ENCODE peak calls at places on chromosomes 11 and 22, in six cellular contexts. One of them, this sample, is unnamed.

GRCh38 chr11:64867748-64868462 is 10.5 kb downstream of the EHD1 start:
- DNase-seq in HCT116: no peak
- DNase-seq in K562: no peak
- DNase-seq in GM12878: no peak
- DNase-seq in H1: no peak
- DNase-seq in HepG2: no peak
- DNase-seq in this sample: no peak

GRCh38 chr22:35631597-35631996 is 14.5 kb upstream of the MB start:
- DNase-seq in HepG2: peak; percentile 60
- DNase-seq in K562: peak; percentile 54
- DNase-seq in HCT116: peak; percentile 65
- DNase-seq in GM12878: no peak
- DNase-seq in H1: peak; percentile 85
- DNase-seq in this sample: peak; percentile 81

GRCh38 chr11:2874963-2875362 is 10.6 kb downstream of the CDKN1C start:
- DNase-seq in HepG2: no peak
- DNase-seq in HCT116: no peak
- DNase-seq in K562: no peak
- DNase-seq in H1: no peak
- DNase-seq in GM12878: no peak
- DNase-seq in this sample: no peak

GRCh38 chr11:74018331-74019005 is 9.6 kb upstream of the UCP3 start:
- DNase-seq in HCT116: no peak
- DNase-seq in HepG2: peak; percentile 89
- DNase-seq in H1: no peak
- DNase-seq in K562: no peak
- DNase-seq in GM12878: no peak
- DNase-seq in this sample: no peak

GRCh38 chr22:21657361-21658118 is 8.3 kb upstream of the PPIL2 start:
- DNase-seq in GM12878: peak; percentile 39
- DNase-seq in K562: peak; percentile 100
- DNase-seq in H1: peak; percentile 92
- DNase-seq in HepG2: peak; percentile 70
- DNase-seq in HCT116: peak; percentile 31
- DNase-seq in this sample: peak; percentile 80

GRCh38 chr11:83736689-83737088 is 450.5 kb upstream of the CCDC90B start:
- DNase-seq in H1: no peak
- DNase-seq in GM12878: no peak
- DNase-seq in K562: no peak
- DNase-seq in HCT116: no peak
- DNase-seq in HepG2: no peak
- DNase-seq in this sample: no peak

GRCh38 chr11:35214181-35214770 is 75.3 kb downstream of the CD44 start:
- DNase-seq in HepG2: no peak
- DNase-seq in GM12878: no peak
- DNase-seq in H1: no peak
- DNase-seq in HCT116: no peak
- DNase-seq in K562: no peak
- DNase-seq in this sample: no peak

GRCh38 chr22:22855617-22856308 is 31.9 kb upstream of the IGLL5 start:
- DNase-seq in K562: peak; percentile 99
- DNase-seq in GM12878: no peak
- DNase-seq in HCT116: no peak
- DNase-seq in H1: peak; percentile 73
- DNase-seq in HepG2: peak; percentile 12
- DNase-seq in this sample: peak; percentile 64

GRCh38 chr22:37999640-38000272 is 15.4 kb upstream of the SOX10 start:
- DNase-seq in K562: peak; percentile 23
- DNase-seq in H1: no peak
- DNase-seq in GM12878: no peak
- DNase-seq in HCT116: peak; percentile 75
- DNase-seq in HepG2: no peak
- DNase-seq in this sample: no peak

GRCh38 chr11:99383628-99384300 is 363.0 kb downstream of the CNTN5 start:
- DNase-seq in HCT116: no peak
- DNase-seq in H1: no peak
- DNase-seq in K562: no peak
- DNase-seq in GM12878: no peak
- DNase-seq in HepG2: no peak
- DNase-seq in this sample: no peak

GRCh38 chr11:78181155-78181554 is 7.3 kb downstream of the KCTD21 start:
- DNase-seq in HCT116: no peak
- DNase-seq in H1: no peak
- DNase-seq in HepG2: no peak
- DNase-seq in GM12878: no peak
- DNase-seq in K562: no peak
- DNase-seq in this sample: no peak

GRCh38 chr11:122337241-122338176 is 221.5 kb upstream of the BLID start:
- DNase-seq in H1: no peak
- DNase-seq in K562: no peak
- DNase-seq in GM12878: no peak
- DNase-seq in HCT116: no peak
- DNase-seq in HepG2: no peak
- DNase-seq in this sample: no peak

GRCh38 chr11:103619480-103619879 is 417.0 kb upstream of the DDI1 start:
- DNase-seq in GM12878: no peak
- DNase-seq in H1: no peak
- DNase-seq in K562: no peak
- DNase-seq in HCT116: no peak
- DNase-seq in HepG2: no peak
- DNase-seq in this sample: no peak

GRCh38 chr11:100830978-100831732 is 144.1 kb downstream of the ARHGAP42 start:
- DNase-seq in HepG2: no peak
- DNase-seq in GM12878: no peak
- DNase-seq in H1: no peak
- DNase-seq in HCT116: no peak
- DNase-seq in K562: no peak
- DNase-seq in this sample: no peak

GRCh38 chr11:282630-283360 is 4.6 kb downstream of the NLRP6 start:
- DNase-seq in H1: peak; percentile 43
- DNase-seq in K562: no peak
- DNase-seq in HepG2: no peak
- DNase-seq in GM12878: no peak
- DNase-seq in HCT116: no peak
- DNase-seq in this sample: no peak

GRCh38 chr11:66969584-66970205 is 5.4 kb upstream of the C11orf86 start:
- DNase-seq in HepG2: no peak
- DNase-seq in GM12878: no peak
- DNase-seq in K562: no peak
- DNase-seq in H1: no peak
- DNase-seq in HCT116: no peak
- DNase-seq in this sample: no peak

GRCh38 chr22:48782817-48783511 is 1044.7 kb downstream of the BRD1 start:
- DNase-seq in GM12878: no peak
- DNase-seq in HepG2: no peak
- DNase-seq in H1: peak; percentile 56
- DNase-seq in HCT116: peak; percentile 7
- DNase-seq in K562: peak; percentile 34
- DNase-seq in this sample: peak; percentile 51

GRCh38 chr11:71936825-71937224 is 8.0 kb downstream of the RNF121 start:
- DNase-seq in K562: no peak
- DNase-seq in HepG2: no peak
- DNase-seq in H1: no peak
- DNase-seq in GM12878: no peak
- DNase-seq in HCT116: peak; percentile 16
- DNase-seq in this sample: no peak

GRCh38 chr22:49975543-49976389 is 15.2 kb downstream of the PIM3 start:
- DNase-seq in K562: peak; percentile 44
- DNase-seq in H1: peak; percentile 54
- DNase-seq in HepG2: no peak
- DNase-seq in HCT116: no peak
- DNase-seq in GM12878: no peak
- DNase-seq in this sample: peak; percentile 42

GRCh38 chr11:122803306-122803705 is 35.0 kb upstream of the CRTAM start:
- DNase-seq in HCT116: no peak
- DNase-seq in H1: no peak
- DNase-seq in GM12878: no peak
- DNase-seq in K562: no peak
- DNase-seq in HepG2: no peak
- DNase-seq in this sample: no peak

DNA sequence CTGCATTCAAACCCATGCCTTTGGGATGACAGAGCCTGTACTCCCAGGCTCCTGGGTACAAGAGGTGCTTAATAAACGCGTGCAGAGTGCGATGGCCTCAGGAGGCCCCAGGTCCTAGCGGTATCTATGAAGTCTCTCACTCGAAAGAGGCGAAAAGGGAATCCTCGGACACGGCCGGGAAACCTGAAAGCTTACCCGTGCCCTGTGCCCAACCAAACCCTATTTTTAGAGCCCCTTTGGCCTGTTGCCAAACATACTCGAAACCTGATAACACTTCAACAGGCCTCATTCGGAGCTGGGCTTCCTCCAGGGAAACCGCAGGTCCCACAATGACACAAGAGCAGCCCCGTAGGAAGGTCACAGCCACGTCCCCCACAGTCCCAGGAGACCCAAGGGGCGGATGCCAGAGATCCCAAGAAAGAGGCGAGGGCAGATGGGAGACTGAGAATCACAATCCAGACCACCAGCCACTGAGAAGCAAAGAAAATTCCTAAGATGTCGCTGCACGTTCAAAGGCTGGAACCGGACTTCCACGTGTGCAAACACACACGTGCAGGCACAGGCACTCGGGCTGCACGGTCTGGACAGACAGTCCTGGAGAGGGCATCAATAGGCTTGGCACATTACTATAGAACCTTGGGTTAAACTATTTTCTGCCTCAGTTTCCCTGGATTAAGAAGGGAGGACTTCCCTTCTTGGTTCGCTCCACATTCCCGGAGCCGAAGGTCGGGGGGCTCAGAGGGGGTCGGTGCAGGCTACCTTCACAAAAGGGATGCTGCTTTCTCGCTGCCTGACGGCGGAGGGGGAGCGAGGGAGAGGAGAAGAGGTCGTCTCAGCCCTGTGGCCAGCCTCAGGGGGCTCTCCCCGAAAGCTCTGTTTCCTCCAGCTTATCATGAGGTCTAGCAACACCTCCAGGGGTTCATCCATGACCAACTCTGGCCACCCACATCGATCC is 8.2 kb downstream of the PDGFB start:
- DNase-seq in HCT116: no peak
- DNase-seq in GM12878: peak; percentile 67
- DNase-seq in HepG2: no peak
- DNase-seq in K562: peak; percentile 35
- DNase-seq in H1: no peak
- DNase-seq in this sample: no peak
- TF ChIP-seq ATF3 in HCT116: no peak
- TF ChIP-seq ATF3 in GM12878: no peak
- TF ChIP-seq ATF3 in HepG2: no peak
- TF ChIP-seq ATF3 in K562: no peak
- TF ChIP-seq ATF3 in H1: no peak
- TF ChIP-seq ATF3 in this sample: no peak

DNA sequence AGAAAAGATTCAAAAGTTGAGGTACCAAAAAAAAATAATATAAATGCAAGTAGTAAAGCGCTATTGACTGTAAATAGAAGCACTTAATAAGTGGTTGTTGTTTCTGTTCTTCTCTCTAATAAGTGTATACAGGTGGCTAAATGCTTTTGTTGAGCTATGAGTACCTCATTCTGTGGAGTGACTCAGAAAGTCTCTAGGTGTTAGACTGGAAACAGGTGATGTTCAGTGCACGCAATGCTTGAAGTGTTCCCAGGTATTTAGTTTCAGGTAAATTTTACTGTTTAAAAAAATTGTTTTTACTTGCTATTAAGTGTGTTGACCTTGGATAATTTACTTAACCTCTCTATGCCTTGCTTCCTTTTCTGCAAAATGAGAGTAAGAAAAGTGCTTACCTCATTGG is 24.2 kb downstream of the POU2AF3 start:
- DNase-seq in GM12878: no peak
- DNase-seq in K562: no peak
- DNase-seq in HCT116: no peak
- DNase-seq in H1: no peak
- DNase-seq in HepG2: no peak
- DNase-seq in this sample: no peak
- TF ChIP-seq ATF3 in GM12878: no peak
- TF ChIP-seq ATF3 in K562: no peak
- TF ChIP-seq ATF3 in HCT116: no peak
- TF ChIP-seq ATF3 in H1: no peak
- TF ChIP-seq ATF3 in HepG2: no peak
- TF ChIP-seq ATF3 in this sample: no peak

DNA sequence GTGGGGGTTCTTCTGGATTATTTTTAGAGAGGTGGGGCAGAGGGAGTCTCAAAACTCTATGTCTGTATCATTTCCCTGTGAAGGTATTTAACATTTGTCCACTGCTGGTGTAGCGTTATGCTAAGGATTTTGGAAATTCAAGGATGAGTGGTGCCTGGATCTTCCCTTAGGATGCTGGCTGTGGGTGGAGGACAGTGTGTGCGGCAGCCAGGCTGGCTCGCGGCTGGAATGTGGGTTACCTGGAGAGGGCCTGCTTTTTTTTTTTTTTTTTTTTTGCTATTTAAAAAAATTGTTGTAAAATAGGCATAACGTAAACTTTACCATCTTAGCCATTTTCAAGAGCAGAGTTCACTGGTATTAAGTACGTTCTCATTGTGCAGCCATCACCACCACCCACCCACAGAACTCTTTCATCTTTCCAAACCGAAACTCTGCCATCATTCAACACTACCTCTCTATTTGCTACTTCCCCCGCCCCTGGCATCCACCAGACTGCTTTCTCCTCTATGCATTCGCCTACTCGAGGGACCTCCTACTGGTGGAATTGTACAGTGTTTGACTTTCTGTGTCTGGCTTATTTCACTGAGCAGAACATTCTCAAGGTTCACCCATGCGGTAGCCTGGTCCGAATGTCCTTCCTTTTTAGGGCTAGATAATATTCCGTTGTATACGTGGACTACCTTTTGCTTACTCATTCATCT is 67.1 kb downstream of the PARVB start:
- DNase-seq in GM12878: no peak
- DNase-seq in K562: peak; percentile 20
- DNase-seq in H1: no peak
- DNase-seq in HCT116: peak; percentile 6
- DNase-seq in HepG2: peak; percentile 10
- DNase-seq in this sample: no peak
- TF ChIP-seq ATF3 in GM12878: no peak
- TF ChIP-seq ATF3 in K562: no peak
- TF ChIP-seq ATF3 in H1: no peak
- TF ChIP-seq ATF3 in HCT116: no peak
- TF ChIP-seq ATF3 in HepG2: no peak
- TF ChIP-seq ATF3 in this sample: no peak

DNA sequence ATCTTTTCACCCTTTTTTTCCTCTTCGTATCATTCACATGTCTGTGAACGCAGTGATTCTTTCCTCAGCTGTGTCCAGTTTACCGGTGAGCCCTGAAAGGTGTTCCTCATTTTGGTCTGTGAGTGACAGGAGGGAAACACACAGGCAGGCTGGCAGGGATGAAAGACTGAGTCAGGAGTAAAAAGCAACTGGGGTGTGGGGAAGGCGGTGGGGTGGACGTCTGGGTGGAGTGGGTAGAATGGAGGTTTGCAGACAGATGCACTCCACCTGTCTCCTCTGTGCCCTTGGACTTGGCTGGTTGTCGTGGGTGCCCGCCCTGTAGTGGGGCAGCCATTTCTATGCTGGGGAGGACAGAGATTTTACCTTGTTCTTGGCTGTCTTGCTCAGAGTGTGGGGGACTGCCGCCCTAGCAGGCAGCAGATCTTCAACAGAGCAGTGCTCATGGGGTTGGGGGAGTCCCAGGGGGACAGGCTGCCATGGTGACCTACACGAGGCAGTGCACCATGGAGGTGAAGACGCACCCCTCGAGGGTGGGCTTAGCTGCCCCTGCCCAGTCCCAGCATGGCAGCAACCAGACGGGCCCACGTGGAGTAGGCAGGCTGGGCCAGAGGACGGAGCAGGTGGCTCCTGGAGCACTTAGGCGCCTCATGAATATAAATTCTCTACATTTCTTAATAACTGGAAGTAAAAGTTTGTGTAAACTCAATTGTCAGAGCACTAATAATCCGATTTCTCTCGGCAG is 603.7 kb downstream of the TBC1D22A start:
- DNase-seq in HepG2: no peak
- DNase-seq in HCT116: no peak
- DNase-seq in H1: no peak
- DNase-seq in K562: no peak
- DNase-seq in GM12878: no peak
- DNase-seq in this sample: no peak
- TF ChIP-seq ATF3 in HepG2: no peak
- TF ChIP-seq ATF3 in HCT116: no peak
- TF ChIP-seq ATF3 in H1: no peak
- TF ChIP-seq ATF3 in K562: no peak
- TF ChIP-seq ATF3 in GM12878: no peak
- TF ChIP-seq ATF3 in this sample: no peak

This sample was measured in WTC11.